ENCODE peak calls at places on chromosome 5, in seven cellular contexts. T is CD4-positive, alpha-beta memory T cell; Z is pancreas; H is fibroblast of lung; O is hepatocyte; F is GM23338; L is WERI-Rb-1. B is an unnamed sample. For H3K27me3, the result is how much of the 10 kb centered on the place peaks cover.

GRCh38 chr5:83077662-83078261 is 415 bp downstream of the XRCC4 start:
- DNase-seq in T (no peak), Z (no peak), H (peak), O (peak), F (peak), L (no peak), B (no peak)

GRCh38 chr5:83632874-83633273 is 87.8 kb downstream of the HAPLN1 start:
- DNase-seq in T (no peak), Z (no peak), H (peak), O (no peak), F (no peak), L (no peak), B (no peak)

GRCh38 chr5:11234501-11234911 is 473.5 kb upstream of the DAP start:
- DNase-seq in T (peak), Z (no peak), H (no peak), O (peak), F (no peak), L (peak), B (no peak)

GRCh38 chr5:7756453-7756852 is 94.5 kb downstream of the CFAP90 start:
- DNase-seq in T (no peak), Z (no peak), H (no peak), O (no peak), F (no peak), L (no peak), B (no peak)

GRCh38 chr5:172102913-172103629 is 85.0 kb downstream of the STK10 start:
- DNase-seq in T (no peak), Z (no peak), H (peak), O (peak), F (peak), L (peak), B (no peak)

GRCh38 chr5:5220896-5221295 is 80.8 kb downstream of the ADAMTS16 start:
- DNase-seq in T (no peak), Z (no peak), H (peak), O (no peak), F (no peak), L (no peak), B (no peak)

GRCh38 chr5:151799407-151799806 is 27.7 kb downstream of the G3BP1 start:
- DNase-seq in T (no peak), Z (no peak), H (peak), O (no peak), F (no peak), L (no peak), B (no peak)

GRCh38 chr5:64632251-64632650 is 58.1 kb upstream of the SHISAL2B start:
- DNase-seq in T (no peak), Z (no peak), H (peak), O (no peak), F (peak), L (no peak), B (peak)

GRCh38 chr5:138662599-138662998 is 87.4 kb upstream of the HSPA9 start:
- DNase-seq in T (peak), Z (no peak), H (no peak), O (no peak), F (no peak), L (no peak), B (no peak)

GRCh38 chr5:147780924-147781530 is 1.5 kb downstream of the JAKMIP2 start:
- DNase-seq in T (no peak), Z (no peak), H (no peak), O (no peak), F (peak), L (no peak), B (no peak)

GRCh38 chr5:109451161-109451560 is 41.4 kb upstream of the PJA2 start:
- DNase-seq in T (no peak), Z (peak), H (no peak), O (no peak), F (no peak), L (no peak), B (no peak)

GRCh38 chr5:109453251-109453650 is 43.5 kb upstream of the PJA2 start:
- DNase-seq in T (no peak), Z (no peak), H (peak), O (no peak), F (no peak), L (no peak), B (no peak)

GRCh38 chr5:109450129-109450877 is 40.5 kb upstream of the PJA2 start:
- DNase-seq in T (no peak), Z (no peak), H (no peak), O (no peak), F (peak), L (no peak), B (no peak)

GRCh38 chr5:109454726-109455505 is 45.1 kb upstream of the PJA2 start:
- DNase-seq in T (no peak), Z (no peak), H (peak), O (no peak), F (no peak), L (no peak), B (no peak)

DNA sequence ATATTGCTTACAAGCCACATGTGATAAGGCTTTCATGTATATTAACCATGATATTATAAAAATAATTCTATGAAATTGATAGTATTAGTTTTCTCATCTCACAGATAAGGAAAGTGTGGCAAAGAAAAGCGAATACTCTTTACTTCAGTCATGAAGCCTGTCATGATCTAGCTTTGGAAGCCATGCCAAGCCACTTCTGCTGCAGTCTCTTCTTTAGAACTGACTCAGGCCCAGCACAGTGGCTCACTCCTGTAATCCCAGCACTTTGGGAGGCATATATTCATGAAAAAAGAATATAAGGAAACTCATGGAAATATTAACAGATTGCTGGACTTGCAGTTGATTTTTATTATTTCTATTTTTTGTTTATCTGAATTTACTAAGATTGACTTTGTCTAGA is 42.9 kb upstream of the PJA2 start:
- DNase-seq in T (no peak), Z (no peak), H (peak), O (no peak), F (no peak), L (no peak), B (no peak)
- H3K27me3 ChIP-seq in T (under half), Z (under half), H (under half), O (under half), F (under half), L (under half), B (under half)

GRCh38 chr5:93584531-93585053 is 1.6 kb downstream of the NR2F1 start:
- DNase-seq in T (no peak), Z (no peak), H (no peak), O (no peak), F (peak), L (no peak), B (peak)
- H3K27me3 ChIP-seq in T (half or more), Z (under half), H (under half), O (half or more), F (half or more), L (under half), B (under half)

DNA sequence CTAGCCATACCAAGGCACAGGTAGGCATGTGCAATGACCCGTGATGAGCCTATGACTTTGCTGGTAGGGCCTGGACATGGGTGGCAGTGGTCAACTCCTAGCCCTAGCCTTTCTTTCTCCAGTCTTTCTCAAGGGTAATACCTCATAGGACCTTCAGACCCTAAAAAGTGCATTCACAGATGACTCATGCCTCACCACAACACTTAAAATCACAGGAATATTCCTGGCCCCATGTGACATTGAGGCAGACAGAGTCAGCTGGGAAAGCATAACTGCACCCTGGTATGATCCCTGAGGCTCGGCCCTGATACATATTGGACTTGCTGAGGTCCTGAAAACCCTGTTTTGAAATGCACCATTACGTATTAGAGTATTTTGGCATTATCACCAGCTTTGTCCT is 449.5 kb downstream of the HINT1 start:
- DNase-seq in T (no peak), Z (no peak), H (peak), O (no peak), F (no peak), L (no peak), B (no peak)
- H3K27me3 ChIP-seq in T (under half), Z (under half), H (under half), O (under half), F (under half), L (under half), B (under half)

GRCh38 chr5:154473581-154474266 is 4.3 kb downstream of the HAND1 start:
- DNase-seq in T (no peak), Z (no peak), H (no peak), O (no peak), F (peak), L (no peak), B (no peak)
- H3K27me3 ChIP-seq in T (half or more), Z (under half), H (half or more), O (half or more), F (half or more), L (under half), B (under half)

GRCh38 chr5:127342364-127342763 is 51.8 kb downstream of the MEGF10 start:
- DNase-seq in T (no peak), Z (no peak), H (no peak), O (no peak), F (no peak), L (no peak), B (no peak)

GRCh38 chr5:127338501-127338900 is 47.9 kb downstream of the MEGF10 start:
- DNase-seq in T (no peak), Z (no peak), H (no peak), O (no peak), F (no peak), L (no peak), B (no peak)

GRCh38 chr5:127337876-127338275 is 47.3 kb downstream of the MEGF10 start:
- DNase-seq in T (no peak), Z (no peak), H (no peak), O (no peak), F (peak), L (no peak), B (no peak)

GRCh38 chr5:127343313-127343712 is 52.7 kb downstream of the MEGF10 start:
- DNase-seq in T (no peak), Z (no peak), H (no peak), O (no peak), F (no peak), L (no peak), B (no peak)

GRCh38 chr5:127340606-127341005 is 50.0 kb downstream of the MEGF10 start:
- DNase-seq in T (no peak), Z (no peak), H (no peak), O (no peak), F (no peak), L (no peak), B (no peak)
- H3K27me3 ChIP-seq in T (under half), Z (under half), H (under half), O (under half), F (under half), L (under half), B (under half)